ENCODE peak calls at places on chromosomes 16 and 17, in four cellular contexts. One of them, this sample, is unnamed.

GRCh38 chr17:58783380-58783779 is 27.7 kb downstream of the PPM1E start:
- DNase-seq in mesendoderm: no peak
- DNase-seq in neuronal stem cell: no peak
- DNase-seq in trophoblast cell: no peak
- DNase-seq in this sample: no peak

GRCh38 chr17:64413505-64413904 is 22.8 kb upstream of the PECAM1 start:
- DNase-seq in mesendoderm: peak; percentile 27
- DNase-seq in neuronal stem cell: no peak
- DNase-seq in trophoblast cell: no peak
- DNase-seq in this sample: no peak

GRCh38 chr17:48626202-48626469 is at the start of gene HOXB9:
- DNase-seq in mesendoderm: no peak
- DNase-seq in neuronal stem cell: no peak
- DNase-seq in trophoblast cell: no peak
- DNase-seq in this sample: no peak

GRCh38 chr17:44324571-44325275 is at the start of gene SLC25A39:
- DNase-seq in mesendoderm: peak; percentile 94
- DNase-seq in neuronal stem cell: peak; percentile 88
- DNase-seq in trophoblast cell: peak; percentile 90
- DNase-seq in this sample: no peak

GRCh38 chr17:75241996-75242460 is 19.4 kb downstream of the GGA3 start:
- DNase-seq in mesendoderm: no peak
- DNase-seq in neuronal stem cell: no peak
- DNase-seq in trophoblast cell: no peak
- DNase-seq in this sample: no peak

GRCh38 chr17:82458885-82459424 is 414 bp downstream of the NARF start:
- DNase-seq in mesendoderm: peak; percentile 26
- DNase-seq in neuronal stem cell: no peak
- DNase-seq in trophoblast cell: no peak
- DNase-seq in this sample: no peak

GRCh38 chr16:82627811-82628339 is 1.1 kb downstream of the CDH13 start:
- DNase-seq in mesendoderm: no peak
- DNase-seq in neuronal stem cell: no peak
- DNase-seq in trophoblast cell: no peak
- DNase-seq in this sample: no peak

GRCh38 chr16:24062270-24062817 is 193.8 kb upstream of the CACNG3 start:
- DNase-seq in mesendoderm: no peak
- DNase-seq in neuronal stem cell: no peak
- DNase-seq in trophoblast cell: no peak
- DNase-seq in this sample: no peak

GRCh38 chr16:48282636-48283263 is 35.4 kb upstream of the ABCC11 start:
- DNase-seq in mesendoderm: no peak
- DNase-seq in neuronal stem cell: no peak
- DNase-seq in trophoblast cell: no peak
- DNase-seq in this sample: no peak

GRCh38 chr16:85984211-85984880 is 85.4 kb downstream of the IRF8 start:
- DNase-seq in mesendoderm: no peak
- DNase-seq in neuronal stem cell: no peak
- DNase-seq in trophoblast cell: no peak
- DNase-seq in this sample: no peak

GRCh38 chr17:29121442-29121841 is 58.8 kb downstream of the MYO18A start:
- DNase-seq in mesendoderm: no peak
- DNase-seq in neuronal stem cell: no peak
- DNase-seq in trophoblast cell: no peak
- DNase-seq in this sample: no peak

GRCh38 chr17:48084932-48085331 is 16.3 kb downstream of the CBX1 start:
- DNase-seq in mesendoderm: no peak
- DNase-seq in neuronal stem cell: no peak
- DNase-seq in trophoblast cell: no peak
- DNase-seq in this sample: no peak

GRCh38 chr17:9401434-9401833 is 174.2 kb downstream of the STX8 start:
- DNase-seq in mesendoderm: peak; percentile 59
- DNase-seq in neuronal stem cell: no peak
- DNase-seq in trophoblast cell: peak; percentile 82
- DNase-seq in this sample: no peak

GRCh38 chr17:39661044-39661406 is 4.1 kb upstream of the TCAP start:
- DNase-seq in mesendoderm: no peak
- DNase-seq in neuronal stem cell: no peak
- DNase-seq in trophoblast cell: no peak
- DNase-seq in this sample: no peak

GRCh38 chr16:71542377-71542776 is 16.2 kb downstream of the CHST4 start:
- DNase-seq in mesendoderm: peak; percentile 82
- DNase-seq in neuronal stem cell: peak; percentile 56
- DNase-seq in trophoblast cell: peak; percentile 59
- DNase-seq in this sample: peak; percentile 89

GRCh38 chr16:23670137-23670776 is 8.4 kb upstream of the PLK1 start:
- DNase-seq in mesendoderm: no peak
- DNase-seq in neuronal stem cell: no peak
- DNase-seq in trophoblast cell: no peak
- DNase-seq in this sample: no peak

GRCh38 chr17:45277992-45278391 is 16.1 kb upstream of the SPATA32 start:
- DNase-seq in mesendoderm: no peak
- DNase-seq in neuronal stem cell: no peak
- DNase-seq in trophoblast cell: no peak
- DNase-seq in this sample: no peak

GRCh38 chr16:89504061-89504460 is 4.1 kb upstream of the SPG7 start:
- DNase-seq in mesendoderm: no peak
- DNase-seq in neuronal stem cell: no peak
- DNase-seq in trophoblast cell: no peak
- DNase-seq in this sample: no peak

GRCh38 chr16:10878644-10879498 is 1.9 kb downstream of the CIITA start:
- DNase-seq in mesendoderm: no peak
- DNase-seq in neuronal stem cell: no peak
- DNase-seq in trophoblast cell: no peak
- DNase-seq in this sample: peak; percentile 56

GRCh38 chr17:37674511-37674910 is 31.3 kb upstream of the DDX52 start:
- DNase-seq in mesendoderm: peak; percentile 57
- DNase-seq in neuronal stem cell: no peak
- DNase-seq in trophoblast cell: no peak
- DNase-seq in this sample: no peak

GRCh38 chr17:37678036-37678435 is 34.8 kb upstream of the DDX52 start:
- DNase-seq in mesendoderm: no peak
- DNase-seq in neuronal stem cell: no peak
- DNase-seq in trophoblast cell: no peak
- DNase-seq in this sample: no peak

GRCh38 chr17:37672545-37673078 is 29.4 kb upstream of the DDX52 start:
- DNase-seq in mesendoderm: no peak
- DNase-seq in neuronal stem cell: no peak
- DNase-seq in trophoblast cell: no peak
- DNase-seq in this sample: no peak

GRCh38 chr17:37673386-37673785 is 30.1 kb upstream of the DDX52 start:
- DNase-seq in mesendoderm: no peak
- DNase-seq in neuronal stem cell: no peak
- DNase-seq in trophoblast cell: no peak
- DNase-seq in this sample: no peak

GRCh38 chr17:37676115-37676925 is 33.1 kb upstream of the DDX52 start:
- DNase-seq in mesendoderm: no peak
- DNase-seq in neuronal stem cell: no peak
- DNase-seq in trophoblast cell: no peak
- DNase-seq in this sample: no peak
- H2BK120ac ChIP-seq in mesendoderm: no peak overlapping the region
- H2BK120ac ChIP-seq in neuronal stem cell: no peak overlapping the region
- H2BK120ac ChIP-seq in trophoblast cell: no peak overlapping the region
- H2BK120ac ChIP-seq in this sample: no peak overlapping the region

GRCh38 chr17:80941743-80942211 is 49.9 kb upstream of the CHMP6 start:
- DNase-seq in mesendoderm: no peak
- DNase-seq in neuronal stem cell: no peak
- DNase-seq in trophoblast cell: no peak
- DNase-seq in this sample: no peak

GRCh38 chr17:80940171-80941123 is 51.2 kb upstream of the CHMP6 start:
- DNase-seq in mesendoderm: no peak
- DNase-seq in neuronal stem cell: no peak
- DNase-seq in trophoblast cell: no peak
- DNase-seq in this sample: no peak

GRCh38 chr17:80942360-80943345 is 49.0 kb upstream of the CHMP6 start:
- DNase-seq in mesendoderm: no peak
- DNase-seq in neuronal stem cell: no peak
- DNase-seq in trophoblast cell: no peak
- DNase-seq in this sample: no peak

GRCh38 chr17:80939151-80940145 is 52.2 kb upstream of the CHMP6 start:
- DNase-seq in mesendoderm: no peak
- DNase-seq in neuronal stem cell: no peak
- DNase-seq in trophoblast cell: no peak
- DNase-seq in this sample: no peak

DNA sequence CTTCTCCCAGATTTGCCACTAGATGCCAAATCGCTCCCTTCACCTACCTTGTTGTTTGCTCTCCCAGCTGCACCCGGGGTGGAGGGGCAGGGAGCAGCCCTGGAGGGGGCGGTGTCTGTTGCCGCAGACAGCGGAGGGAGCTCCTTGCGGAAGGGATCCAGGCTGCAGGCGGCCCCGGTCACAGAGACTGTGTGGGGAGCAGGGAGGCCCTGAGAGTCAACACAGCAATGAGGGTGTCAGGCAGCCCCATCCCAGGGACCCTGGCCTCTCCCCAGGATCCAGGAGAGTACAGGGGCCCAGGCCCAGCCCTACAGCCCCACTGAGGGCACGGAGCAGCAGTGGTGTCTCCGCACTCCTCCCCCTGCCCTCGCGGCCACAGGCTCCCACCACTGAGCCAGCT is 50.5 kb upstream of the CHMP6 start:
- DNase-seq in mesendoderm: no peak
- DNase-seq in neuronal stem cell: no peak
- DNase-seq in trophoblast cell: no peak
- DNase-seq in this sample: no peak
- H2BK120ac ChIP-seq in mesendoderm: no peak overlapping the region
- H2BK120ac ChIP-seq in neuronal stem cell: no peak overlapping the region
- H2BK120ac ChIP-seq in trophoblast cell: no peak overlapping the region
- H2BK120ac ChIP-seq in this sample: no peak overlapping the region

GRCh38 chr17:53630638-53631037 is 192.1 kb upstream of the KIF2B start:
- DNase-seq in mesendoderm: no peak
- DNase-seq in neuronal stem cell: no peak
- DNase-seq in trophoblast cell: no peak
- DNase-seq in this sample: no peak

GRCh38 chr17:53631486-53631885 is 191.2 kb upstream of the KIF2B start:
- DNase-seq in mesendoderm: no peak
- DNase-seq in neuronal stem cell: no peak
- DNase-seq in trophoblast cell: no peak
- DNase-seq in this sample: no peak

GRCh38 chr17:53629188-53629587 is 193.5 kb upstream of the KIF2B start:
- DNase-seq in mesendoderm: no peak
- DNase-seq in neuronal stem cell: no peak
- DNase-seq in trophoblast cell: no peak
- DNase-seq in this sample: no peak

GRCh38 chr17:53628011-53628410 is 194.7 kb upstream of the KIF2B start:
- DNase-seq in mesendoderm: no peak
- DNase-seq in neuronal stem cell: no peak
- DNase-seq in trophoblast cell: no peak
- DNase-seq in this sample: no peak

GRCh38 chr17:53630115-53630514 is 192.6 kb upstream of the KIF2B start:
- DNase-seq in mesendoderm: peak; percentile 50
- DNase-seq in neuronal stem cell: no peak
- DNase-seq in trophoblast cell: no peak
- DNase-seq in this sample: no peak
- H2BK120ac ChIP-seq in mesendoderm: peak overlapping the region; percentile 35
- H2BK120ac ChIP-seq in neuronal stem cell: no peak overlapping the region
- H2BK120ac ChIP-seq in trophoblast cell: no peak overlapping the region
- H2BK120ac ChIP-seq in this sample: peak overlapping the region; percentile 81

DNA sequence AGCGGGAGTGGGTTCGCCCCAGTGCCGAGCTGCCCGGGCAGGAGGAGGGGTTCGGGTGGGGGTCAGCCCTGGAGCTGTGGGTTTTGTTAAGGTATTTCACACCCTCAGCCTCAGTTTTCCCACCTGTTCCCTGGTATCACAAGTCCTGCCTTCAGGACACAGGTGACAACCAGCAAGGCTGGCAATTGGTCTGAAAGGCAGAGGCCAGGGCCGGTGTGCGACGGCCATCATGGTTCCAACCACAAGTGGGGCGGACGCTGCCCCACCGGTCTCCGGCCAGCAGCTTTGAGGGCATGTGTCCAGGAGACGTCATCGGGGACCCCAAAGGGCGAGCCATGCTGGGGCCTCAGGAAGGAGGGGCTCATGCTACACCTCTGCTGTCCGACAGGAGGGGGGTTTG is 10.8 kb downstream of the ZNF469 start:
- DNase-seq in mesendoderm: no peak
- DNase-seq in neuronal stem cell: no peak
- DNase-seq in trophoblast cell: no peak
- DNase-seq in this sample: no peak
- H2BK120ac ChIP-seq in mesendoderm: no peak overlapping the region
- H2BK120ac ChIP-seq in neuronal stem cell: peak overlapping the region; percentile 81
- H2BK120ac ChIP-seq in trophoblast cell: no peak overlapping the region
- H2BK120ac ChIP-seq in this sample: no peak overlapping the region

This sample was measured in H1.